ENCODE peak calls at places on chromosomes 16 and 17, in five cellular contexts. K is renal cortical epithelial cell; F is activated CD4-positive, alpha-beta T cell treated with anti-CD3 and anti-CD28 coated beads for 1 hour; C is GM03348; G is fibroblast of the conjunctiva. V is an unnamed sample.

GRCh38 chr16:1871974-1872635 is at the start of gene MEIOB:
- DNase-seq in F (peak; percentile 14), K (no peak), C (peak; percentile 71), G (no peak), V (no peak)

GRCh38 chr17:40821536-40821935 is 878 bp downstream of the KRT10 start:
- DNase-seq in C (no peak), F (no peak), G (no peak), K (no peak), V (no peak)

GRCh38 chr16:50868577-50868976 is 126.7 kb downstream of the CYLD start:
- DNase-seq in F (no peak), G (no peak), C (no peak), K (no peak), V (no peak)

GRCh38 chr16:3661311-3661710 is 6.8 kb downstream of the DNASE1 start:
- DNase-seq in F (no peak), C (no peak), K (no peak), G (no peak), V (no peak)

GRCh38 chr16:75053791-75054555 is 55.1 kb downstream of the ZNRF1 start:
- DNase-seq in K (peak; percentile 18), F (no peak), G (no peak), C (no peak), V (peak; percentile 53)

GRCh38 chr17:46925185-46925858 is 2.4 kb downstream of the GOSR2 start:
- DNase-seq in C (no peak), K (peak; percentile 27), G (no peak), F (no peak), V (no peak)

GRCh38 chr17:57881143-57881542 is 31.3 kb upstream of the MRPS23 start:
- DNase-seq in G (peak; percentile 80), K (no peak), F (no peak), C (peak; percentile 74), V (no peak)

GRCh38 chr17:4176803-4177472 is 33.9 kb downstream of the CYB5D2 start:
- DNase-seq in K (no peak), C (no peak), F (no peak), G (no peak), V (no peak)

GRCh38 chr16:35255186-35255803 is 1795.9 kb downstream of the TP53TG3F start:
- DNase-seq in C (no peak), F (no peak), G (no peak), K (no peak), V (no peak)

GRCh38 chr17:47316316-47316715 is 7.4 kb upstream of the EFCAB13 start:
- DNase-seq in C (peak; percentile 55), F (no peak), G (peak; percentile 36), K (no peak), V (no peak)